ENCODE peak calls at places on chromosomes 1 and 21, in eight cellular contexts. W is uterus, B is PC-9, Y is G401, L is transverse colon, G is GM23248, K is hypothalamus, T is GM20000. A is an unnamed sample.

GRCh38 chr1:110696818-110697217 is 22.1 kb upstream of the KCNA3 start:
- DNase-seq in Y (no peak), T (no peak), W (no peak), B (no peak), G (no peak), L (no peak), K (no peak), A (no peak)

GRCh38 chr1:206890690-206891089 is 6.6 kb upstream of the IL24 start:
- DNase-seq in B (no peak), K (no peak), L (peak; percentile 33), T (no peak), G (peak; percentile 70), Y (no peak), W (no peak), A (no peak)

GRCh38 chr1:182110635-182111034 is 49.1 kb upstream of the ZNF648 start:
- DNase-seq in Y (no peak), L (no peak), K (no peak), W (no peak), G (no peak), T (no peak), B (no peak), A (no peak)

GRCh38 chr1:27366113-27366410 is 699 bp downstream of the MAP3K6 start:
- DNase-seq in B (peak; percentile 81), Y (peak; percentile 76), T (peak; percentile 81), G (peak; percentile 86), W (peak; percentile 88), K (peak; percentile 61), L (peak; percentile 86), A (peak; percentile 63)

GRCh38 chr1:92736395-92736794 is 48.5 kb downstream of the EVI5 start:
- DNase-seq in Y (no peak), W (no peak), K (no peak), B (no peak), G (peak; percentile 10), L (no peak), T (peak; percentile 9), A (peak; percentile 32)

GRCh38 chr1:230517786-230518185 is 91.7 kb upstream of the PGBD5 start:
- DNase-seq in Y (no peak), G (no peak), K (no peak), W (no peak), T (no peak), B (no peak), L (no peak), A (no peak)

GRCh38 chr1:208036177-208036808 is 125.4 kb upstream of the CD34 start:
- DNase-seq in K (no peak), Y (peak; percentile 39), L (no peak), W (no peak), B (no peak), G (no peak), T (peak; percentile 48), A (peak; percentile 31)

GRCh38 chr1:20472860-20473711 is 12.9 kb downstream of the CAMK2N1 start:
- DNase-seq in Y (no peak), W (peak; percentile 53), B (no peak), L (peak; percentile 56), G (peak; percentile 74), T (peak; percentile 73), K (peak; percentile 78), A (no peak)

GRCh38 chr1:6037338-6037762 is 8.3 kb upstream of the KCNAB2 start:
- DNase-seq in L (no peak), B (no peak), W (no peak), G (peak; percentile 76), K (no peak), Y (no peak), T (peak; percentile 67), A (peak; percentile 18)

GRCh38 chr1:29820401-29820800 is 584.1 kb downstream of the PTPRU start:
- DNase-seq in K (no peak), G (no peak), W (no peak), T (no peak), Y (no peak), L (no peak), B (no peak), A (no peak)

GRCh38 chr21:46454142-46454541 is 4.5 kb upstream of the DIP2A start:
- DNase-seq in G (no peak), W (no peak), Y (no peak), K (no peak), L (no peak), B (no peak), T (no peak), A (no peak)

GRCh38 chr1:93521618-93522017 is 73.7 kb downstream of the FNBP1L start:
- DNase-seq in K (no peak), Y (no peak), T (no peak), G (no peak), W (no peak), L (no peak), B (no peak), A (no peak)

GRCh38 chr1:243525085-243525487 is 269.2 kb downstream of the SDCCAG8 start:
- DNase-seq in L (no peak), T (no peak), Y (peak; percentile 17), G (peak; percentile 85), K (no peak), B (no peak), W (no peak), A (peak; percentile 85)

GRCh38 chr1:172383541-172383940 is 36.9 kb upstream of the C1orf105 start:
- DNase-seq in W (no peak), T (no peak), G (peak; percentile 75), Y (peak; percentile 61), B (no peak), L (no peak), K (no peak), A (peak; percentile 52)

GRCh38 chr1:3530931-3531818 is 76.7 kb downstream of the ARHGEF16 start:
- DNase-seq in L (peak; percentile 81), W (peak; percentile 74), T (no peak), Y (peak; percentile 67), G (peak; percentile 82), K (peak; percentile 40), B (peak; percentile 81), A (peak; percentile 38)

GRCh38 chr21:15775981-15776380 is 46.2 kb downstream of the USP25 start:
- DNase-seq in L (no peak), K (no peak), B (no peak), G (peak; percentile 88), Y (no peak), T (no peak), W (no peak), A (no peak)

GRCh38 chr1:115090547-115090946 is 1.2 kb upstream of the TSPAN2 start:
- DNase-seq in G (peak; percentile 81), T (no peak), K (no peak), W (peak; percentile 81), Y (no peak), B (no peak), L (no peak), A (no peak)

GRCh38 chr1:100775483-100775882 is 55.9 kb downstream of the VCAM1 start:
- DNase-seq in Y (no peak), T (no peak), W (no peak), K (no peak), G (no peak), B (no peak), L (no peak), A (no peak)

GRCh38 chr1:110155878-110156522 is 5.7 kb downstream of the SLC6A17 start:
- DNase-seq in G (peak; percentile 73), W (peak; percentile 22), L (peak; percentile 48), B (peak; percentile 38), T (peak; percentile 74), Y (no peak), K (no peak), A (peak; percentile 12)

GRCh38 chr1:177858222-177858894 is 111.5 kb downstream of the SEC16B start:
- DNase-seq in G (peak; percentile 66), K (no peak), W (peak; percentile 20), T (no peak), Y (no peak), L (no peak), B (no peak), A (no peak)

GRCh38 chr1:17633654-17634053 is 94.2 kb downstream of the ARHGEF10L start:
- DNase-seq in L (no peak), T (no peak), B (no peak), W (no peak), K (no peak), Y (peak; percentile 83), G (peak; percentile 91), A (peak; percentile 52)

GRCh38 chr1:59971464-59971911 is 44.9 kb upstream of the CYP2J2 start:
- DNase-seq in K (peak; percentile 73), G (peak; percentile 79), T (peak; percentile 73), W (peak; percentile 41), B (peak; percentile 74), Y (peak; percentile 88), L (peak; percentile 74), A (peak; percentile 35)

GRCh38 chr1:214548988-214549387 is 2.4 kb downstream of the PTPN14 start:
- DNase-seq in G (peak; percentile 77), L (no peak), T (no peak), K (no peak), B (peak; percentile 28), W (peak; percentile 49), Y (peak; percentile 8), A (peak; percentile 73)

GRCh38 chr1:61968869-61969268 is 225.8 kb upstream of the L1TD1 start:
- DNase-seq in Y (no peak), W (no peak), T (no peak), K (no peak), B (no peak), G (no peak), L (no peak), A (no peak)

GRCh38 chr1:38207275-38207674 is 160.7 kb upstream of the POU3F1 start:
- DNase-seq in T (no peak), W (no peak), B (no peak), G (no peak), Y (no peak), L (no peak), K (no peak), A (no peak)

GRCh38 chr1:17475729-17476128 is 36.3 kb upstream of the RCC2 start:
- DNase-seq in K (no peak), T (no peak), W (no peak), B (peak; percentile 75), G (peak; percentile 88), Y (no peak), L (no peak), A (peak; percentile 66)

GRCh38 chr1:33397125-33397506 is 33.8 kb downstream of the PHC2 start:
- DNase-seq in Y (no peak), K (no peak), T (no peak), G (no peak), B (no peak), L (no peak), W (no peak), A (no peak)

GRCh38 chr1:63935148-63935547 is 161.3 kb downstream of the ROR1 start:
- DNase-seq in W (no peak), Y (peak; percentile 71), B (peak; percentile 11), L (no peak), T (no peak), G (peak; percentile 24), K (no peak), A (peak; percentile 21)

GRCh38 chr1:6181347-6181770 is 1.2 kb upstream of the CHD5 start:
- DNase-seq in B (no peak), T (peak; percentile 54), L (no peak), G (peak; percentile 45), W (no peak), K (no peak), Y (peak; percentile 61), A (no peak)

A was measured in RCC 7860.